ENCODE peak calls at places on chromosomes 2 and 18, in four cellular contexts. One of them, this sample, is unnamed.

GRCh38 chr2:218021536-218022071 is 18.8 kb upstream of the TNS1 start:
- DNase-seq in iPS DF 19.7: no peak
- DNase-seq in anterior cingulate cortex: no peak
- DNase-seq in neural crest cell: no peak
- DNase-seq in this sample: no peak

GRCh38 chr2:230160112-230160660 is 59.6 kb downstream of the SP110 start:
- DNase-seq in iPS DF 19.7: no peak
- DNase-seq in anterior cingulate cortex: no peak
- DNase-seq in neural crest cell: peak
- DNase-seq in this sample: peak

GRCh38 chr2:14285812-14286211 is 346.7 kb upstream of the LRATD1 start:
- DNase-seq in iPS DF 19.7: no peak
- DNase-seq in anterior cingulate cortex: no peak
- DNase-seq in neural crest cell: no peak
- DNase-seq in this sample: no peak

GRCh38 chr2:72936669-72937355 is 19.5 kb downstream of the EMX1 start:
- DNase-seq in iPS DF 19.7: no peak
- DNase-seq in anterior cingulate cortex: peak
- DNase-seq in neural crest cell: no peak
- DNase-seq in this sample: no peak

GRCh38 chr2:213104089-213104902 is 47.1 kb downstream of the IKZF2 start:
- DNase-seq in iPS DF 19.7: no peak
- DNase-seq in anterior cingulate cortex: no peak
- DNase-seq in neural crest cell: no peak
- DNase-seq in this sample: no peak

GRCh38 chr2:161555826-161556225 is 68.4 kb upstream of the SLC4A10 start:
- DNase-seq in iPS DF 19.7: no peak
- DNase-seq in anterior cingulate cortex: no peak
- DNase-seq in neural crest cell: no peak
- DNase-seq in this sample: no peak

GRCh38 chr18:58515175-58515574 is 113.7 kb downstream of the ALPK2 start:
- DNase-seq in iPS DF 19.7: no peak
- DNase-seq in anterior cingulate cortex: no peak
- DNase-seq in neural crest cell: no peak
- DNase-seq in this sample: no peak

GRCh38 chr2:30217644-30218361 is 13.5 kb upstream of the LBH start:
- DNase-seq in iPS DF 19.7: no peak
- DNase-seq in anterior cingulate cortex: no peak
- DNase-seq in neural crest cell: no peak
- DNase-seq in this sample: peak

GRCh38 chr2:179272406-179273192 is 8.0 kb upstream of the SESTD1 start:
- DNase-seq in iPS DF 19.7: no peak
- DNase-seq in anterior cingulate cortex: no peak
- DNase-seq in neural crest cell: no peak
- DNase-seq in this sample: peak